ENCODE peak calls at places on chromosome 15, in five cellular contexts. One of them, this sample, is unnamed.

GRCh38 chr15:67085237-67085817 is 19.9 kb downstream of the SMAD3 start:
- DNase-seq in nucleus accumbens: no peak
- DNase-seq in NCI-H1092: no peak
- DNase-seq in IMR-90: no peak
- DNase-seq in NCI-H774: no peak
- DNase-seq in this sample: no peak

GRCh38 chr15:50786871-50787270 is 21.4 kb upstream of the SPPL2A start:
- DNase-seq in nucleus accumbens: no peak
- DNase-seq in NCI-H1092: no peak
- DNase-seq in IMR-90: no peak
- DNase-seq in NCI-H774: no peak
- DNase-seq in this sample: no peak

GRCh38 chr15:68615301-68615700 is 36.5 kb downstream of the CORO2B start:
- DNase-seq in nucleus accumbens: no peak
- DNase-seq in NCI-H1092: no peak
- DNase-seq in IMR-90: no peak
- DNase-seq in NCI-H774: no peak
- DNase-seq in this sample: no peak

GRCh38 chr15:93035953-93036810 is 52.8 kb downstream of the RGMA start:
- DNase-seq in nucleus accumbens: no peak
- DNase-seq in NCI-H1092: peak; percentile 8
- DNase-seq in IMR-90: peak; percentile 30
- DNase-seq in NCI-H774: no peak
- DNase-seq in this sample: peak; percentile 53

GRCh38 chr15:96625251-96625650 is 294.8 kb downstream of the NR2F2 start:
- DNase-seq in nucleus accumbens: no peak
- DNase-seq in NCI-H1092: no peak
- DNase-seq in IMR-90: no peak
- DNase-seq in NCI-H774: no peak
- DNase-seq in this sample: no peak

GRCh38 chr15:78195735-78196201 is 38.6 kb downstream of the ACSBG1 start:
- DNase-seq in nucleus accumbens: no peak
- DNase-seq in NCI-H1092: no peak
- DNase-seq in IMR-90: no peak
- DNase-seq in NCI-H774: peak; percentile 8
- DNase-seq in this sample: peak; percentile 24

GRCh38 chr15:63449711-63450110 is 54.7 kb upstream of the USP3 start:
- DNase-seq in nucleus accumbens: no peak
- DNase-seq in NCI-H1092: no peak
- DNase-seq in IMR-90: no peak
- DNase-seq in NCI-H774: no peak
- DNase-seq in this sample: peak; percentile 13

GRCh38 chr15:68277131-68277604 is 377 bp upstream of the FEM1B start:
- DNase-seq in nucleus accumbens: no peak
- DNase-seq in NCI-H1092: peak; percentile 26
- DNase-seq in IMR-90: peak; percentile 48
- DNase-seq in NCI-H774: peak; percentile 57
- DNase-seq in this sample: peak; percentile 69

GRCh38 chr15:28101201-28101600 is 2.1 kb upstream of the OCA2 start:
- DNase-seq in nucleus accumbens: no peak
- DNase-seq in NCI-H1092: no peak
- DNase-seq in IMR-90: no peak
- DNase-seq in NCI-H774: no peak
- DNase-seq in this sample: no peak

GRCh38 chr15:89088605-89089315 is 504 bp downstream of the ABHD2 start:
- DNase-seq in nucleus accumbens: no peak
- DNase-seq in NCI-H1092: no peak
- DNase-seq in IMR-90: peak; percentile 34
- DNase-seq in NCI-H774: no peak
- DNase-seq in this sample: no peak

GRCh38 chr15:69805248-69805953 is 292.3 kb downstream of the TLE3 start:
- DNase-seq in nucleus accumbens: no peak
- DNase-seq in NCI-H1092: no peak
- DNase-seq in IMR-90: no peak
- DNase-seq in NCI-H774: no peak
- DNase-seq in this sample: no peak

GRCh38 chr15:71469393-71469792 is 341.0 kb upstream of the NR2E3 start:
- DNase-seq in nucleus accumbens: no peak
- DNase-seq in NCI-H1092: no peak
- DNase-seq in IMR-90: peak; percentile 12
- DNase-seq in NCI-H774: no peak
- DNase-seq in this sample: no peak

GRCh38 chr15:59741274-59741906 is 52.3 kb upstream of the BNIP2 start:
- DNase-seq in nucleus accumbens: no peak
- DNase-seq in NCI-H1092: peak; percentile 76
- DNase-seq in IMR-90: no peak
- DNase-seq in NCI-H774: peak; percentile 52
- DNase-seq in this sample: peak; percentile 17

GRCh38 chr15:35603298-35603697 is 57.3 kb upstream of the DPH6 start:
- DNase-seq in nucleus accumbens: no peak
- DNase-seq in NCI-H1092: no peak
- DNase-seq in IMR-90: peak; percentile 88
- DNase-seq in NCI-H774: no peak
- DNase-seq in this sample: peak; percentile 82

GRCh38 chr15:52466134-52466701 is 62.5 kb downstream of the MYO5A start:
- DNase-seq in nucleus accumbens: no peak
- DNase-seq in NCI-H1092: no peak
- DNase-seq in IMR-90: no peak
- DNase-seq in NCI-H774: no peak
- DNase-seq in this sample: no peak

GRCh38 chr15:90030376-90030775 is 29.3 kb downstream of the ZNF710 start:
- DNase-seq in nucleus accumbens: no peak
- DNase-seq in NCI-H1092: no peak
- DNase-seq in IMR-90: no peak
- DNase-seq in NCI-H774: no peak
- DNase-seq in this sample: no peak

GRCh38 chr15:77456746-77457618 is 36.3 kb downstream of the HMG20A start:
- DNase-seq in nucleus accumbens: no peak
- DNase-seq in NCI-H1092: no peak
- DNase-seq in IMR-90: peak; percentile 44
- DNase-seq in NCI-H774: no peak
- DNase-seq in this sample: no peak

GRCh38 chr15:101188517-101189340 is 63.1 kb downstream of the CHSY1 start:
- DNase-seq in nucleus accumbens: no peak
- DNase-seq in NCI-H1092: no peak
- DNase-seq in IMR-90: peak; percentile 91
- DNase-seq in NCI-H774: peak; percentile 36
- DNase-seq in this sample: peak; percentile 91

GRCh38 chr15:51830279-51830806 is 890 bp downstream of the TMOD3 start:
- DNase-seq in nucleus accumbens: no peak
- DNase-seq in NCI-H1092: no peak
- DNase-seq in IMR-90: peak; percentile 51
- DNase-seq in NCI-H774: no peak
- DNase-seq in this sample: peak; percentile 46

GRCh38 chr15:92083190-92083589 is 229.7 kb downstream of the SLCO3A1 start:
- DNase-seq in nucleus accumbens: no peak
- DNase-seq in NCI-H1092: no peak
- DNase-seq in IMR-90: no peak
- DNase-seq in NCI-H774: no peak
- DNase-seq in this sample: no peak

GRCh38 chr15:60124460-60125070 is 120.5 kb downstream of the FOXB1 start:
- DNase-seq in nucleus accumbens: no peak
- DNase-seq in NCI-H1092: no peak
- DNase-seq in IMR-90: no peak
- DNase-seq in NCI-H774: no peak
- DNase-seq in this sample: no peak

GRCh38 chr15:77057650-77058049 is 13.3 kb downstream of the TSPAN3 start:
- DNase-seq in nucleus accumbens: no peak
- DNase-seq in NCI-H1092: no peak
- DNase-seq in IMR-90: no peak
- DNase-seq in NCI-H774: no peak
- DNase-seq in this sample: no peak

GRCh38 chr15:71634820-71635219 is 175.5 kb upstream of the NR2E3 start:
- DNase-seq in nucleus accumbens: no peak
- DNase-seq in NCI-H1092: peak; percentile 34
- DNase-seq in IMR-90: no peak
- DNase-seq in NCI-H774: peak; percentile 78
- DNase-seq in this sample: peak; percentile 35

GRCh38 chr15:71314956-71315537 is 199.8 kb downstream of the THSD4 start:
- DNase-seq in nucleus accumbens: no peak
- DNase-seq in NCI-H1092: no peak
- DNase-seq in IMR-90: no peak
- DNase-seq in NCI-H774: no peak
- DNase-seq in this sample: no peak

GRCh38 chr15:101522091-101522490 is 32.6 kb upstream of the PCSK6 start:
- DNase-seq in nucleus accumbens: no peak
- DNase-seq in NCI-H1092: no peak
- DNase-seq in IMR-90: no peak
- DNase-seq in NCI-H774: no peak
- DNase-seq in this sample: no peak

GRCh38 chr15:73858062-73858461 is 15.3 kb upstream of the TBC1D21 start:
- DNase-seq in nucleus accumbens: no peak
- DNase-seq in NCI-H1092: no peak
- DNase-seq in IMR-90: no peak
- DNase-seq in NCI-H774: no peak
- DNase-seq in this sample: no peak

GRCh38 chr15:63941698-63942465 is 104.4 kb downstream of the DAPK2 start:
- DNase-seq in nucleus accumbens: no peak
- DNase-seq in NCI-H1092: no peak
- DNase-seq in IMR-90: no peak
- DNase-seq in NCI-H774: no peak
- DNase-seq in this sample: no peak

GRCh38 chr15:41567870-41568269 is 8.9 kb downstream of the TYRO3 start:
- DNase-seq in nucleus accumbens: peak; percentile 14
- DNase-seq in NCI-H1092: no peak
- DNase-seq in IMR-90: no peak
- DNase-seq in NCI-H774: no peak
- DNase-seq in this sample: no peak

GRCh38 chr15:65979316-65979715 is 110.0 kb downstream of the RAB11A start:
- DNase-seq in nucleus accumbens: no peak
- DNase-seq in NCI-H1092: no peak
- DNase-seq in IMR-90: peak; percentile 8
- DNase-seq in NCI-H774: no peak
- DNase-seq in this sample: no peak

GRCh38 chr15:69725957-69726356 is 273.3 kb downstream of the RPLP1 start:
- DNase-seq in nucleus accumbens: no peak
- DNase-seq in NCI-H1092: no peak
- DNase-seq in IMR-90: no peak
- DNase-seq in NCI-H774: no peak
- DNase-seq in this sample: no peak

GRCh38 chr15:58604455-58604923 is 145.0 kb downstream of the ADAM10 start:
- DNase-seq in nucleus accumbens: no peak
- DNase-seq in NCI-H1092: no peak
- DNase-seq in IMR-90: no peak
- DNase-seq in NCI-H774: no peak
- DNase-seq in this sample: no peak

GRCh38 chr15:51350723-51351122 is 9.3 kb downstream of the GLDN start:
- DNase-seq in nucleus accumbens: no peak
- DNase-seq in NCI-H1092: no peak
- DNase-seq in IMR-90: no peak
- DNase-seq in NCI-H774: no peak
- DNase-seq in this sample: no peak

GRCh38 chr15:63600001-63600645 is 2.9 kb downstream of the FBXL22 start:
- DNase-seq in nucleus accumbens: no peak
- DNase-seq in NCI-H1092: no peak
- DNase-seq in IMR-90: no peak
- DNase-seq in NCI-H774: no peak
- DNase-seq in this sample: peak; percentile 7

GRCh38 chr15:32790352-32790999 is 72.7 kb downstream of the GREM1 start:
- DNase-seq in nucleus accumbens: no peak
- DNase-seq in NCI-H1092: no peak
- DNase-seq in IMR-90: peak; percentile 79
- DNase-seq in NCI-H774: no peak
- DNase-seq in this sample: no peak

GRCh38 chr15:81184188-81184587 is 12.5 kb upstream of the IL16 start:
- DNase-seq in nucleus accumbens: no peak
- DNase-seq in NCI-H1092: no peak
- DNase-seq in IMR-90: peak; percentile 41
- DNase-seq in NCI-H774: no peak
- DNase-seq in this sample: no peak